ENCODE peak calls at places on chromosomes 3 and 15, in four cellular contexts. W, C, V and Y are unnamed samples.

GRCh38 chr15:65032823-65033537 is 3.5 kb upstream of the MTFMT start:
- DNase-seq in W (peak), C (peak), V (peak), Y (no peak)

GRCh38 chr3:8651418-8652322 is 7.1 kb upstream of the SSUH2 start:
- DNase-seq in W (no peak), C (peak), V (no peak), Y (no peak)

GRCh38 chr15:57961919-57962318 is 103.6 kb downstream of the ALDH1A2 start:
- DNase-seq in W (no peak), C (no peak), V (no peak), Y (no peak)

GRCh38 chr3:53821631-53822068 is 24.6 kb downstream of the CHDH start:
- DNase-seq in W (no peak), C (no peak), V (no peak), Y (no peak)

GRCh38 chr3:194140520-194141414 is 4.8 kb downstream of the HES1 start:
- DNase-seq in W (no peak), C (peak), V (peak), Y (no peak)

GRCh38 chr3:183650554-183650953 is 15.1 kb downstream of the KLHL24 start:
- DNase-seq in W (no peak), C (no peak), V (no peak), Y (no peak)

GRCh38 chr15:67923647-67923971 is 83.8 kb upstream of the RNU6-1 start:
- DNase-seq in W (no peak), C (no peak), V (no peak), Y (no peak)

GRCh38 chr3:5677560-5677959 is 490.1 kb downstream of the EDEM1 start:
- DNase-seq in W (no peak), C (no peak), V (no peak), Y (no peak)

GRCh38 chr3:169420429-169420828 is 243.1 kb downstream of the MECOM start:
- DNase-seq in W (no peak), C (no peak), V (no peak), Y (no peak)

GRCh38 chr3:9681723-9682081 is 21.9 kb upstream of the CPNE9 start:
- DNase-seq in W (no peak), C (peak), V (no peak), Y (no peak)
- TF ChIP-seq POLR2A in W (no peak), C (no peak), V (no peak), Y (no peak)

DNA sequence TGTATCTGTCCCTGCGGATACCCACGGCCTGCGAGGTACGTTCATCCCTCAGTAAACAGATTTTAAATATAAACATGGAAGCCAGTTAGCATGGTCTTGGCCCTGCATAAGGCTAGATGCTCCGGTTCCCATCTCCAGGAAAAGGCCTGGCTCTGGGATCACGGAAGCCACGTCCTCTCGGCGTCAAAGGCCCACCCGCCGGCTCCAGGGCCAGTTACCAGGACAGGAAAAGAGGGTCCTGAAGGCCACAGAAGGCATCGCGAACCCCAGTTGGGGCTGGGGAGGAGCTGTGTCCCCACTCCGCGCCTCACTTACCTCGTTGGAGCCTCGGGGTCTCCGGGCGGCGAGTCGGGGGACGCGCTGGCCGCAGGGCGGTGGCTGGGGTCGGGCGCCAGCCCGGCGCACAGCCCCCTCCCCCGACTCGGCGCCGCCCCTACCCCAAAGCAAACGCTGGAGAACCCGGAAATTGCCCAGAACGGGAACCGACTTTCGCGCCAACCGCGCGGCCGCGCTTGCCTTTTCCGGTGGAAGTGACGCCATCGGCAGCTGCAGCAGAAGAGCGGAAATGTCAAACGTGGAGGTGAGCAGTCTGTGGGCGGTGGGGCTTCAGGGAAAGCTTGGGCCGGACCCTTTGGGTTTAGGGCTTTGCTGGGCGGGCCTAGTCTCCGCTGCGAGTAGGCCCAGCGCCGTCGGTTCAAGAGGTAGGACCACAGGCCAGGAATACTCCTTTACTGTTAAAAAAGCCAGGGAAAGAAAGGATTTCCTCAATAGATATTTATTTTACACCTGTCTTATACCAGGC is at the start of gene TOPBP1:
- DNase-seq in W (peak), C (peak), V (peak), Y (peak)
- TF ChIP-seq POLR2A in W (peak), C (peak), V (peak), Y (peak)

GRCh38 chr3:13538520-13539284 is 10.2 kb upstream of the FBLN2 start:
- DNase-seq in W (no peak), C (no peak), V (no peak), Y (no peak)

GRCh38 chr3:13537926-13538325 is 11.0 kb upstream of the FBLN2 start:
- DNase-seq in W (peak), C (no peak), V (peak), Y (no peak)

GRCh38 chr3:13540332-13540995 is 8.5 kb upstream of the FBLN2 start:
- DNase-seq in W (no peak), C (no peak), V (no peak), Y (no peak)

GRCh38 chr3:13539671-13540070 is 9.3 kb upstream of the FBLN2 start:
- DNase-seq in W (no peak), C (no peak), V (no peak), Y (no peak)

GRCh38 chr3:13539285-13539625 is 9.7 kb upstream of the FBLN2 start:
- DNase-seq in W (no peak), C (no peak), V (no peak), Y (no peak)
- TF ChIP-seq POLR2A in W (no peak), C (no peak), V (no peak), Y (no peak)

GRCh38 chr3:195907730-195908438 is 467 bp downstream of the TNK2 start:
- DNase-seq in W (no peak), C (peak), V (peak), Y (no peak)
- TF ChIP-seq POLR2A in W (no peak), C (no peak), V (no peak), Y (no peak)

GRCh38 chr15:90862964-90863721 is 5.2 kb upstream of the FURIN start:
- DNase-seq in W (no peak), C (no peak), V (peak), Y (no peak)

GRCh38 chr15:90862487-90862886 is 5.9 kb upstream of the FURIN start:
- DNase-seq in W (no peak), C (no peak), V (no peak), Y (no peak)

GRCh38 chr15:90860450-90860849 is 7.9 kb upstream of the FURIN start:
- DNase-seq in W (peak), C (no peak), V (no peak), Y (no peak)

GRCh38 chr15:90859234-90860131 is 8.9 kb upstream of the FURIN start:
- DNase-seq in W (no peak), C (no peak), V (no peak), Y (no peak)

DNA sequence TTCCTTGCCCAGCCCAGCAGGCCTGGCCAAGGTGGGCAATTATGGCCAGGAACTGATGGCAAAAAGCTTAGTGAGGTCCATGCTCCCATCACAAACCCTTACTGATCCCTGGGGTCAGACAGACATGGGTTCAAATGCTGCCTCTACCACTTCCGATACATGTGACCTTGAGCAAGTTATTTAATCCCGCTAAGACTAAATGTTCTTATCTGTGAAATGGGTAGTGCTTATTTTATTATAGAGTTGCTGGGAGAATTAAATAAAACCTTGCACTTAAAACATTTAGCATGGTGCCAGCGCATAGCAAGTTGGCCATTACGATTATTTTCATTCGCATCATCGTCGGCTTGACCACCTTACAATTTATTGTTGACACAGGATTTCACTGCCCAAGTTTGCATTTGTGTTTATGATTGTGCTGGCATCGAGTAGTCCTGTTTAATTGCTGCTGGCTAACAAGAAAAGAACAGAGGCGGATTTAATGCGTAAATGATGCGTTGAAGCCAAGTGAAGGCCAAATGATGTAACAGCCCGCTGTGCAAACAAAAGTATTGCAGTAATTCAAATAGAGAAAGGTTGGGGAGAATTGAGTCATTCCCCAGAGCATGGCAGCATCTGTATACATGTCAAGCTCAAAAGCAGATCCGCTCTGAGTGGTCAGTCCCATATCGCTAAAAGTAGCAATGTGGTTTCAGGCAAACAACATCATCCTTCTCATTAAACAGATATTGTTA is 7.3 kb upstream of the FURIN start:
- DNase-seq in W (no peak), C (no peak), V (peak), Y (no peak)
- TF ChIP-seq POLR2A in W (no peak), C (no peak), V (no peak), Y (no peak)

DNA sequence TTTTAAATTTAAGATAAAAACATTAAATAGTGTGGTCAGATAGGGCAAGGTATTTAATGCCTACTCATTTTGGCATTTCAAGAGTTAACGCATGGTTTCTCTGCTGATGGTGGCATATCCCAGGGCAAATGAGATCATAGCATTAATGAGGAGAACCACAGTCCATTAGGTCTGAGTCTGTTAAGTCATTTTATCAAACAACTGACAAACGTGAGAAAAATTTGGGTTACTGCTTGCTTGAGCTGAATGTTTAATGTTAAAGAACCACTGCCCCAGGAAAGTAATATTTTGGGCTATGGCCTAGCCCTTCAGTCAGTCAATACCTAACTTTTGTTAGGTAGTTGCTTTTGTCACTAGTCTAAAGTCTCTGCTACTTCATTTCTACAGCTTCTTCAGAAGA is 37.9 kb upstream of the SLC2A2 start:
- DNase-seq in W (no peak), C (no peak), V (no peak), Y (no peak)
- TF ChIP-seq POLR2A in W (no peak), C (no peak), V (no peak), Y (no peak)

DNA sequence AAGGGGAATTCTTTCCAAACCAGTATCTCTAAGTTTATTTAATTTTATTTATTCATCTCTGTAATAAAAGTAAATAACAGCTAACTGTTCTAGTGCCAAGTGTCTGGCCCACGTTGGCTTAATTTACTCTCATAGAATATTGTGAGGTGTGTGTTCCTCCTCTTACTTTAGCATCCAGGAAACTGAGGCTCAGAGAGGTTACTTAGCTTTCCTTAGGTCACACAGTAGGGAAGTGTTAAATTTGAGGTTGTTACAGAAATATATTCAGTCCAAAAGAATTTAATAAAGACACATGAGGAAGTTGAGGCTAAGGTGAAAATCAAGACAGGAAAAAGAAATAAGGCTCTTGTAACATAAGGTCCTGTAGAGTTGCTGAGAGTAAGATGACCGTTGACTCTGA is 84.4 kb upstream of the MRPS22 start:
- DNase-seq in W (no peak), C (no peak), V (no peak), Y (no peak)
- TF ChIP-seq POLR2A in W (no peak), C (no peak), V (no peak), Y (no peak)

DNA sequence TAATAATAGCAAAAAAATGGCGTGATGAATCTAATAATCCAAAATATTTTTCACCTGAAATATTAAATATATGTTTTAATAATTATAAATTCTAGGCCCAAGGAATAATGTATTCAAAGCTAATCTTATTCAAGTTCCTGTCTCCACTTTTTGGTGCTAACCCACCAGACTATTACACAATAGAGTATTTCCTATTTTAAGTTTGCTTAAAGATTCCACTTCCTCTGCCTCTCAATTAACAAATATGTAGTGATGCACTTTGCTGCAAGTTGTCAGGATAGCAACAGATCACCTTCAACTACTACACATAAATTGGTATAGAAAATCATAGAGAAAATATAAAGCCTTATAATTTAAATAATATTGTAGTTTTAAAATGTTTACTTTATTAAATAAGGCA is 467.5 kb downstream of the C3orf38 start:
- DNase-seq in W (no peak), C (no peak), V (no peak), Y (no peak)
- TF ChIP-seq POLR2A in W (no peak), C (no peak), V (no peak), Y (no peak)